ENCODE peak calls at places on chromosomes 4 and X, in nine cellular contexts. P, Z, X, E, L, Q, Y, W and J are unnamed samples.

GRCh38 chr4:174080361-174080760 is 203.1 kb downstream of the FBXO8 start:
- DNase-seq in P (no peak), Z (no peak), X (no peak), E (no peak), L (no peak), Q (no peak), Y (no peak), W (no peak), J (no peak)

GRCh38 chrX:134721766-134722532 is 63.7 kb upstream of the PLAC1 start:
- DNase-seq in P (no peak), Z (peak), X (no peak), E (no peak), L (no peak), Q (no peak), Y (no peak), W (no peak), J (no peak)

GRCh38 chrX:153727108-153727931 is 2.7 kb downstream of the ABCD1 start:
- DNase-seq in P (no peak), Z (peak), X (no peak), E (peak), L (peak), Q (peak), Y (no peak), W (peak), J (no peak)

GRCh38 chrX:10902001-10902400 is 209.1 kb upstream of the HCCS start:
- DNase-seq in P (no peak), Z (peak), X (no peak), E (no peak), L (no peak), Q (no peak), Y (no peak), W (no peak), J (no peak)

GRCh38 chr4:48546336-48546735 is 56.3 kb downstream of the ZAR1 start:
- DNase-seq in P (peak), Z (peak), X (peak), E (no peak), L (peak), Q (no peak), Y (peak), W (peak), J (peak)

GRCh38 chr4:53916431-53916889 is 147.9 kb downstream of the CHIC2 start:
- DNase-seq in P (no peak), Z (peak), X (no peak), E (no peak), L (no peak), Q (no peak), Y (no peak), W (no peak), J (no peak)

GRCh38 chr4:153963216-153963615 is 174.3 kb upstream of the SFRP2 start:
- DNase-seq in P (no peak), Z (no peak), X (no peak), E (no peak), L (no peak), Q (no peak), Y (no peak), W (no peak), J (no peak)

GRCh38 chrX:926070-926469 is 286.4 kb downstream of the CRLF2 start:
- DNase-seq in P (no peak), Z (no peak), X (no peak), E (no peak), L (no peak), Q (no peak), Y (no peak), W (no peak), J (no peak)

GRCh38 chrX:50622751-50623150 is 152.1 kb upstream of the DGKK start:
- DNase-seq in P (no peak), Z (no peak), X (no peak), E (no peak), L (no peak), Q (no peak), Y (no peak), W (no peak), J (no peak)

GRCh38 chr4:160026720-160027119 is 923.8 kb downstream of the RAPGEF2 start:
- DNase-seq in P (no peak), Z (no peak), X (no peak), E (no peak), L (no peak), Q (no peak), Y (no peak), W (no peak), J (no peak)

GRCh38 chr4:168831585-168831918 is 178.5 kb downstream of the CBR4 start:
- DNase-seq in P (no peak), Z (no peak), X (no peak), E (no peak), L (no peak), Q (no peak), Y (no peak), W (no peak), J (no peak)

GRCh38 chrX:80807606-80808159 is 2.0 kb downstream of the BRWD3 start:
- DNase-seq in P (no peak), Z (peak), X (no peak), E (no peak), L (no peak), Q (no peak), Y (peak), W (peak), J (no peak)

GRCh38 chr4:37693450-37694190 is 7.4 kb upstream of the RELL1 start:
- DNase-seq in P (no peak), Z (peak), X (no peak), E (no peak), L (no peak), Q (no peak), Y (no peak), W (no peak), J (no peak)

GRCh38 chr4:37243722-37244582 is 591 bp upstream of the NWD2 start:
- DNase-seq in P (peak), Z (no peak), X (peak), E (no peak), L (no peak), Q (no peak), Y (no peak), W (peak), J (peak)

GRCh38 chr4:15162465-15163283 is 160.4 kb downstream of the CPEB2 start:
- DNase-seq in P (peak), Z (peak), X (no peak), E (no peak), L (peak), Q (no peak), Y (peak), W (peak), J (no peak)

GRCh38 chr4:152729466-152729865 is 49.7 kb upstream of the TMEM154 start:
- DNase-seq in P (no peak), Z (peak), X (no peak), E (no peak), L (no peak), Q (no peak), Y (no peak), W (no peak), J (no peak)

GRCh38 chr4:80751200-80751599 is 279.3 kb upstream of the BMP3 start:
- DNase-seq in P (no peak), Z (no peak), X (no peak), E (no peak), L (no peak), Q (no peak), Y (no peak), W (no peak), J (no peak)

GRCh38 chrX:132615396-132616131 is 126.7 kb upstream of the MBNL3 start:
- DNase-seq in P (peak), Z (peak), X (peak), E (no peak), L (peak), Q (no peak), Y (peak), W (peak), J (peak)

GRCh38 chrX:100098660-100099375 is 311.3 kb downstream of the PCDH19 start:
- DNase-seq in P (no peak), Z (peak), X (no peak), E (no peak), L (no peak), Q (no peak), Y (no peak), W (no peak), J (no peak)

GRCh38 chr4:154126276-154126675 is 337.4 kb upstream of the SFRP2 start:
- DNase-seq in P (no peak), Z (no peak), X (no peak), E (no peak), L (no peak), Q (no peak), Y (no peak), W (no peak), J (no peak)

GRCh38 chr4:41362647-41363383 is 106.1 kb downstream of the UCHL1 start:
- DNase-seq in P (peak), Z (no peak), X (no peak), E (no peak), L (no peak), Q (no peak), Y (no peak), W (peak), J (no peak)

GRCh38 chr4:99634742-99635360 is 22.8 kb downstream of the C4orf54 start:
- DNase-seq in P (no peak), Z (no peak), X (no peak), E (no peak), L (no peak), Q (no peak), Y (no peak), W (no peak), J (no peak)

GRCh38 chr4:185656467-185656890 is 121.2 kb upstream of the PDLIM3 start:
- DNase-seq in P (no peak), Z (peak), X (no peak), E (no peak), L (no peak), Q (peak), Y (no peak), W (peak), J (no peak)

GRCh38 chr4:144291164-144291563 is 150.6 kb upstream of the GYPA start:
- DNase-seq in P (no peak), Z (no peak), X (no peak), E (no peak), L (no peak), Q (no peak), Y (no peak), W (no peak), J (no peak)

GRCh38 chrX:54248309-54248708 is 65.3 kb upstream of the FAM120C start:
- DNase-seq in P (peak), Z (no peak), X (no peak), E (peak), L (no peak), Q (no peak), Y (peak), W (peak), J (no peak)

GRCh38 chr4:108636246-108636645 is 14.2 kb upstream of the OSTC start:
- DNase-seq in P (no peak), Z (peak), X (no peak), E (no peak), L (no peak), Q (no peak), Y (no peak), W (no peak), J (no peak)